ENCODE peak calls at places on chromosomes 4 and X, in nine cellular contexts. H is EH; C is activated T-cell treated with anti-CD3 and anti-CD28 coated beads, Interleukin-2, amount 50 U/mL, for 24 hours; Q is skeletal muscle cell; V is left lung; B is heart right ventricle; K is MCF 10A; A is sciatic nerve; T is GM10248. U is an unnamed sample.

GRCh38 chr4:56733352-56733751 is 52.3 kb upstream of the HOPX start:
- DNase-seq in A (no peak), C (no peak), V (no peak), Q (no peak), B (no peak), T (no peak), K (no peak), H (no peak), U (no peak)

GRCh38 chrX:147894332-147894870 is 17.3 kb upstream of the FMR1 start:
- DNase-seq in H (no peak), K (no peak), V (no peak), C (no peak), Q (no peak), A (no peak), B (no peak), T (no peak), U (no peak)

GRCh38 chr4:183532823-183533222 is 28.0 kb downstream of the ING2 start:
- DNase-seq in A (no peak), V (no peak), K (peak; percentile 34), Q (peak; percentile 56), H (peak; percentile 89), C (no peak), T (no peak), B (no peak), U (no peak)

GRCh38 chr4:185998791-185999190 is 70.2 kb upstream of the TLR3 start:
- DNase-seq in K (no peak), A (no peak), H (no peak), B (no peak), Q (no peak), C (no peak), V (no peak), T (no peak), U (no peak)

GRCh38 chr4:78774395-78774794 is 1.8 kb upstream of the BMP2K start:
- DNase-seq in V (no peak), Q (no peak), H (no peak), B (no peak), C (no peak), A (no peak), T (peak; percentile 15), K (no peak), U (no peak)

GRCh38 chrX:44451056-44451455 is 91.6 kb downstream of the FUNDC1 start:
- DNase-seq in A (no peak), Q (no peak), H (no peak), T (no peak), B (no peak), K (no peak), C (no peak), V (no peak), U (no peak)

GRCh38 chr4:101784957-101785356 is 5.6 kb upstream of the BANK1 start:
- DNase-seq in K (no peak), V (no peak), T (no peak), H (no peak), C (no peak), B (no peak), Q (no peak), A (no peak), U (no peak)

GRCh38 chr4:119059221-119059620 is 76.4 kb upstream of the MYOZ2 start:
- DNase-seq in K (no peak), Q (no peak), T (no peak), B (no peak), H (no peak), C (no peak), V (no peak), A (no peak), U (no peak)

GRCh38 chrX:112888916-112889315 is 48.3 kb upstream of the AMOT start:
- DNase-seq in T (no peak), B (peak; percentile 3), H (no peak), V (no peak), C (no peak), K (no peak), A (no peak), Q (no peak), U (no peak)

GRCh38 chrX:154441984-154442707 is 1.8 kb upstream of the FAM50A start:
- DNase-seq in B (no peak), T (no peak), H (no peak), V (no peak), C (no peak), Q (no peak), K (peak; percentile 58), A (no peak), U (no peak)

GRCh38 chr4:38665846-38666490 is 2.0 kb downstream of the KLF3 start:
- DNase-seq in C (no peak), B (no peak), K (no peak), T (no peak), A (no peak), Q (no peak), V (no peak), H (no peak), U (no peak)

GRCh38 chr4:53928825-53929224 is 135.6 kb downstream of the CHIC2 start:
- DNase-seq in C (no peak), Q (no peak), H (peak; percentile 81), K (peak; percentile 67), B (no peak), A (no peak), V (no peak), T (no peak), U (no peak)

U was measured in H9.